ENCODE peak calls at places on chromosomes 13 and 19, in seven cellular contexts. R is Peyer's patch; Y is body of pancreas; U is CD4-positive, alpha-beta memory T cell; V is neural progenitor cell; Z is A549; G is MM.1S. T is an unnamed sample. For H3K9me3, the result is how much of the 10 kb centered on the place peaks cover.

GRCh38 chr13:112767506-112768471 is 78.0 kb downstream of the ATP11A start:
- DNase-seq in R (peak), Y (no peak), U (no peak), V (no peak), Z (no peak), G (no peak), T (no peak)

GRCh38 chr13:98454389-98454881 is 122.5 kb downstream of the STK24 start:
- DNase-seq in R (no peak), Y (no peak), U (no peak), V (no peak), Z (peak), G (no peak), T (no peak)

GRCh38 chr13:77980592-77980991 is 62.0 kb upstream of the EDNRB start:
- DNase-seq in R (no peak), Y (no peak), U (no peak), V (peak), Z (peak), G (no peak), T (no peak)

GRCh38 chr13:114067381-114067885 is 65.0 kb downstream of the RASA3 start:
- DNase-seq in R (no peak), Y (no peak), U (peak), V (no peak), Z (no peak), G (peak), T (no peak)

GRCh38 chr13:71727036-71727435 is 140.0 kb downstream of the DACH1 start:
- DNase-seq in R (no peak), Y (no peak), U (no peak), V (no peak), Z (no peak), G (no peak), T (no peak)

GRCh38 chr13:59776924-59777690 is 386.6 kb downstream of the DIAPH3 start:
- DNase-seq in R (no peak), Y (no peak), U (no peak), V (no peak), Z (no peak), G (no peak), T (no peak)

GRCh38 chr13:98420560-98421175 is 156.2 kb downstream of the STK24 start:
- DNase-seq in R (no peak), Y (no peak), U (no peak), V (no peak), Z (no peak), G (no peak), T (no peak)

GRCh38 chr13:73913043-73913740 is 221.0 kb downstream of the KLF12 start:
- DNase-seq in R (no peak), Y (no peak), U (no peak), V (no peak), Z (no peak), G (no peak), T (no peak)

GRCh38 chr19:53696951-53697350 is 65.2 kb downstream of the DPRX start:
- DNase-seq in R (no peak), Y (no peak), U (no peak), V (peak), Z (no peak), G (no peak), T (no peak)

GRCh38 chr13:37348916-37349653 is 243.6 kb upstream of the CSNK1A1L start:
- DNase-seq in R (no peak), Y (no peak), U (no peak), V (no peak), Z (no peak), G (no peak), T (no peak)

GRCh38 chr13:89951341-89951740 is 1396.1 kb upstream of the MIR17HG start:
- DNase-seq in R (no peak), Y (no peak), U (no peak), V (peak), Z (peak), G (no peak), T (no peak)

GRCh38 chr13:93687261-93687660 is 460.7 kb downstream of the GPC6 start:
- DNase-seq in R (no peak), Y (no peak), U (no peak), V (no peak), Z (no peak), G (no peak), T (no peak)

GRCh38 chr19:16200038-16200775 is 2.5 kb downstream of the AP1M1 start:
- DNase-seq in R (peak), Y (no peak), U (no peak), V (no peak), Z (peak), G (no peak), T (no peak)

GRCh38 chr13:110869805-110870706 is 44.8 kb downstream of the ANKRD10 start:
- DNase-seq in R (peak), Y (peak), U (no peak), V (peak), Z (peak), G (no peak), T (no peak)

GRCh38 chr19:16825312-16826168 is 3.7 kb upstream of the SIN3B start:
- DNase-seq in R (peak), Y (peak), U (no peak), V (peak), Z (no peak), G (no peak), T (no peak)

GRCh38 chr19:49761625-49762311 is 1.3 kb downstream of the TSKS start:
- DNase-seq in R (no peak), Y (no peak), U (no peak), V (no peak), Z (peak), G (no peak), T (no peak)

GRCh38 chr19:29517412-29517811 is 8.4 kb upstream of the VSTM2B start:
- DNase-seq in R (no peak), Y (no peak), U (no peak), V (no peak), Z (no peak), G (no peak), T (no peak)
- H3K27ac ChIP-seq in R (no peak), Y (no peak), U (no peak), V (no peak), Z (no peak), G (no peak), T (no peak)

DNA sequence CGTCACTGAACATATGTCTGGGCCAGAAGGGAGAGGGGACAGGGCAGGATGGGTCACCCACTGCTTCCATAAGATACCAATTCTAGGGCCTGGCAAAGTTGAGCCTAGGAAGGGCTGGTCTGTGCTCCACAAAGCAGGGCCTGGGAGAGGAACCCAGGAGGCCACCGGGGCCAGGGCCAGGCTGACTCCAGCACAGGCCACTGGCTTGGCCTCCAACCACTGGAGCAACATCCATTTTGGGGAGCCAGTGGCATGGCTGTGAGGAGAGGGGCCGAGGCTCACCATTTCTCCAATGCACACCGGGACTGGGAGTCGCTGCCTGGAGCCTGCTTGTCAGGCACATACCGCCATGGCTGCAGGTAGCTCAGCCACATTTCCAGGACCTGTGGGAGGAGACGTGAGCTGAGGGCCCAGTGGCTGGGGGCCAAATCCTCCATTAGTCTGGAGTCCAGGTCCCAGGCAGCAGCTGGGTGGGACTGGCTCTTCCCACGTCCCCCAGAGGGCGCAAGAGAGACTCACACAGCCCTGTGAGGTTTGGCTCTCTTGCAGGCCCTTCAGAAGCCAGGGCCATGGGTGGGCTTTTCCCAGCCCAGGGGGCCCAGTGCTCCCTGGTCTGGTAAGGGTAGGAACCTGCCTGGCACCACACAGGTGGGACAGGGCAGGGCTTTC is 27.7 kb downstream of the TUBA3C start:
- DNase-seq in R (no peak), Y (no peak), U (no peak), V (no peak), Z (peak), G (no peak), T (no peak)
- H3K9me3 ChIP-seq in R (under half), Y (under half), U (under half), V (under half), Z (under half), G (under half), T (under half)

GRCh38 chr13:107753748-107754147 is 461.6 kb downstream of the LIG4 start:
- DNase-seq in R (no peak), Y (no peak), U (no peak), V (no peak), Z (no peak), G (no peak), T (no peak)
- H3K27ac ChIP-seq in R (no peak), Y (no peak), U (no peak), V (no peak), Z (no peak), G (no peak), T (no peak)

GRCh38 chr13:42892760-42893159 is 99.3 kb downstream of the EPSTI1 start:
- DNase-seq in R (no peak), Y (no peak), U (no peak), V (no peak), Z (no peak), G (no peak), T (no peak)

GRCh38 chr13:42894765-42895181 is 97.3 kb downstream of the EPSTI1 start:
- DNase-seq in R (no peak), Y (peak), U (no peak), V (no peak), Z (no peak), G (no peak), T (no peak)

GRCh38 chr13:42895781-42896180 is 96.3 kb downstream of the EPSTI1 start:
- DNase-seq in R (no peak), Y (no peak), U (no peak), V (no peak), Z (no peak), G (no peak), T (no peak)

GRCh38 chr13:42893346-42893745 is 98.7 kb downstream of the EPSTI1 start:
- DNase-seq in R (no peak), Y (no peak), U (no peak), V (no peak), Z (no peak), G (no peak), T (no peak)

DNA sequence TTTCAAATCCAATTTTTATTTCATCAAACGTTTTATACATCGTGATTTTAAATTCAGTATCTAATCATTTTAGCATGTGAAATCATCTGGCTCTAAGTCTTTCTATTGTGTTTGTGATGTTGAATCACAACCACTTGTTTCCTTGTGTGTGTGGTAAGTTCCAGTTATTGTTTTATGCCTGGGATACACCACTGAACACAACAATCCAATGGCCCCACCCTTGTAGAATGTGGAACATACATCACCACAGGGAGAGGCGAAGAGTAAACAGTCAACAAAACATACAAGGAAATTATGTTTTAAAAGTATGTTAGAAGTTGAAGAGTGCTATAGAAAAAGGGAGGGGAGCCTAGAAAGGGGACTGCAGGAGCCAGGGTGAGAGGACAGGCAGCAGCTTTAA is 100.5 kb downstream of the EPSTI1 start:
- DNase-seq in R (no peak), Y (no peak), U (no peak), V (no peak), Z (no peak), G (no peak), T (no peak)
- H3K9me3 ChIP-seq in R (under half), Y (under half), U (under half), V (under half), Z (under half), G (under half), T (under half)

GRCh38 chr19:4831351-4832340 is at the start of gene TICAM1:
- DNase-seq in R (peak), Y (peak), U (peak), V (no peak), Z (peak), G (peak), T (peak)
- H3K27ac ChIP-seq in R (peak), Y (peak), U (peak), V (no peak), Z (peak), G (peak), T (peak)

DNA sequence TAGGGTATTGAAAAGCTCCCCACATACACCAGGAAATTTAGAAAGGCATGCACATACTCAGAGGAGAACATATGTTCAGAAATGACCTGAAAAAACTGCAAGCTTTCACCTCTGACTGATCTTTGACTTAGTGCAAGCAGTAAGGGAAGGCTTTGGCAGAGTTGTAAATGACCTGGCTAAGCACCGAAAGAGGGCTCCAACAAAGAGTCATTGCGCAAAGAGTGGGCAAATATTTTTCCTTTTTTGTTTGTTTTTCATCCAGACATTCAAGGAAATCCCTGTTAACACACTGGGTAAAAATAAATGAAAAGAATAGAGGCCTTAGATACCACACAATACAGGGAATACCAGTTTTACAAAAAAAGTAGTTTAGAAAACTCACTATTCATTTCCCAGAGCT is 5.2 kb upstream of the ZNF233 start:
- DNase-seq in R (no peak), Y (no peak), U (no peak), V (no peak), Z (no peak), G (no peak), T (no peak)
- H3K9me3 ChIP-seq in R (half or more), Y (under half), U (under half), V (under half), Z (half or more), G (under half), T (half or more)

T was measured in CD4-positive, alpha-beta T cell.